ENCODE peak calls at places on chromosomes 16 and 17, in four cellular contexts. W, I, E and H are unnamed samples.

GRCh38 chr17:81452551-81452950 is 57.3 kb downstream of the BAHCC1 start:
- DNase-seq in E (no peak), W (no peak), I (no peak), H (no peak)

GRCh38 chr17:82668631-82669099 is 20.4 kb upstream of the WDR45B start:
- DNase-seq in E (no peak), I (peak), W (peak), H (peak)

GRCh38 chr16:23362460-23363317 is 60.6 kb downstream of the SCNN1B start:
- DNase-seq in I (no peak), E (no peak), W (no peak), H (no peak)

GRCh38 chr16:56346131-56346890 is 79.0 kb downstream of the AMFR start:
- DNase-seq in W (no peak), I (no peak), E (no peak), H (no peak)

GRCh38 chr16:11914210-11914758 is 1.5 kb downstream of the GSPT1 start:
- DNase-seq in W (no peak), I (no peak), E (no peak), H (no peak)

GRCh38 chr16:4021070-4021779 is 95.0 kb downstream of the ADCY9 start:
- DNase-seq in E (no peak), I (no peak), W (peak), H (no peak)

GRCh38 chr17:82502207-82502606 is 17.3 kb upstream of the FOXK2 start:
- DNase-seq in W (no peak), I (no peak), E (no peak), H (no peak)

GRCh38 chr17:46770818-46771600 is 47.5 kb downstream of the WNT3 start:
- DNase-seq in I (peak), W (peak), E (no peak), H (no peak)

GRCh38 chr16:30924086-30924714 is 828 bp downstream of the FBXL19 start:
- DNase-seq in E (no peak), W (no peak), I (peak), H (no peak)

GRCh38 chr16:86789621-86790051 is 211.3 kb downstream of the FOXL1 start:
- DNase-seq in E (no peak), I (no peak), W (no peak), H (no peak)

GRCh38 chr16:12612598-12613101 is 191.0 kb downstream of the CPPED1 start:
- DNase-seq in I (peak), E (peak), W (peak), H (peak)

GRCh38 chr17:58338907-58339774 is 10.5 kb upstream of the TSPOAP1 start:
- DNase-seq in W (peak), E (no peak), I (peak), H (no peak)

GRCh38 chr17:72666519-72666874 is 426.0 kb downstream of the SLC39A11 start:
- DNase-seq in I (no peak), E (no peak), W (peak), H (no peak)

GRCh38 chr16:22117666-22118065 is 25.3 kb downstream of the VWA3A start:
- DNase-seq in I (no peak), E (no peak), W (no peak), H (no peak)

GRCh38 chr16:2025251-2025650 is 1.5 kb upstream of the NHERF2 start:
- DNase-seq in I (no peak), W (no peak), E (no peak), H (no peak)

GRCh38 chr17:4143563-4144410 is 790 bp downstream of the CYB5D2 start:
- DNase-seq in I (peak), W (peak), E (peak), H (peak)

GRCh38 chr17:29368926-29369325 is 21.2 kb upstream of the TAOK1 start:
- DNase-seq in W (no peak), I (no peak), E (no peak), H (no peak)

GRCh38 chr17:2213291-2213960 is 90.2 kb downstream of the SMG6 start:
- DNase-seq in W (no peak), I (no peak), E (no peak), H (no peak)

GRCh38 chr17:27244481-27245223 is 49.3 kb upstream of the WSB1 start:
- DNase-seq in I (no peak), E (no peak), W (peak), H (no peak)

GRCh38 chr17:77882481-77883212 is 75.9 kb upstream of the TNRC6C start:
- DNase-seq in I (peak), W (peak), E (no peak), H (no peak)

GRCh38 chr16:74997042-74997491 is 1.8 kb upstream of the ZNRF1 start:
- DNase-seq in W (peak), I (no peak), E (no peak), H (no peak)

GRCh38 chr16:66426112-66427035 is 721 bp upstream of the BEAN1 start:
- DNase-seq in I (no peak), E (no peak), W (no peak), H (no peak)

GRCh38 chr16:13438064-13438463 is 481.9 kb upstream of the ERCC4 start:
- DNase-seq in W (no peak), I (no peak), E (no peak), H (no peak)

GRCh38 chr17:16428098-16428882 is 12.9 kb downstream of the TRPV2 start:
- DNase-seq in E (no peak), W (peak), I (peak), H (no peak)

GRCh38 chr16:81558444-81559175 is 114.0 kb downstream of the CMIP start:
- DNase-seq in I (peak), E (no peak), W (peak), H (no peak)

GRCh38 chr17:71315568-71315967 is 805.3 kb upstream of the SOX9 start:
- DNase-seq in W (no peak), E (no peak), I (no peak), H (no peak)

GRCh38 chr17:77634710-77635109 is 323.8 kb upstream of the TNRC6C start:
- DNase-seq in W (no peak), I (no peak), E (no peak), H (no peak)

GRCh38 chr16:78464833-78465232 is 365.4 kb downstream of the WWOX start:
- DNase-seq in W (no peak), I (no peak), E (no peak), H (no peak)

GRCh38 chr17:39618252-39618913 is 8.4 kb upstream of the PPP1R1B start:
- DNase-seq in W (no peak), E (no peak), I (no peak), H (no peak)

GRCh38 chr17:39618956-39619785 is 7.6 kb upstream of the PPP1R1B start:
- DNase-seq in W (peak), E (no peak), I (no peak), H (no peak)

GRCh38 chr17:39617100-39617445 is 9.4 kb upstream of the NEUROD2 start:
- DNase-seq in I (no peak), E (no peak), W (no peak), H (no peak)

GRCh38 chr17:39619786-39620101 is 7.0 kb upstream of the PPP1R1B start:
- DNase-seq in E (no peak), I (no peak), W (peak), H (no peak)

GRCh38 chr17:39617446-39618251 is 9.1 kb upstream of the PPP1R1B start:
- DNase-seq in W (no peak), E (no peak), I (peak), H (no peak)
- TF ChIP-seq TCF7L2 in W (no peak), E (no peak), I (no peak), H (no peak)

GRCh38 chr16:73921295-73921694 is 375.3 kb upstream of the PSMD7 start:
- DNase-seq in W (no peak), E (no peak), I (no peak), H (no peak)
- TF ChIP-seq TCF7L2 in W (no peak), E (no peak), I (no peak), H (no peak)

DNA sequence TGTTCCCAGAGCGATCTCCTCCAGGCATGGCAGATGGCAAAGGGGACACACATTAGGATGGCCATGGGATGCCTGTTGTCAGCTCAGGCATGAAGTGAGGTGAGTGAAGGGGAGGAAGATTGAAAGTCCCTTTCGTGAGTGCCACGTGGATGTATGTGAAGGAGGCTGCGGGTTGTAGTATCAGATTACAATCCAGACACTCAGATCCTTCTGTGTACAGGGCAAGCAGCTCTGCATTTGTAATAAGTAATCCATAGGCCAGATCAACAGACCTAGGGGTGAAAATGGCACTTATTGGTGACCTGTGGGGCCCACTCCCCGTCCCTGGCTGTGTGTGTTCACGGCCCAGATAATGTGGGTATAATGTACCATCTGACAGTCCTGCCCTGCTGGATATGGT is 159.5 kb downstream of the DNAH9 start:
- DNase-seq in I (no peak), E (no peak), W (no peak), H (no peak)
- TF ChIP-seq TCF7L2 in I (no peak), E (no peak), W (no peak), H (no peak)

GRCh38 chr17:33526753-33527152 is 233.7 kb upstream of the ASIC2 start:
- DNase-seq in W (no peak), E (no peak), I (no peak), H (no peak)
- TF ChIP-seq TCF7L2 in W (no peak), E (no peak), I (no peak), H (no peak)

GRCh38 chr16:53924311-53924860 is 220.4 kb downstream of the FTO start:
- DNase-seq in E (no peak), W (no peak), I (peak), H (no peak)

GRCh38 chr16:53925011-53925410 is 221.1 kb downstream of the FTO start:
- DNase-seq in E (no peak), W (peak), I (no peak), H (no peak)

GRCh38 chr16:53921042-53921441 is 217.1 kb downstream of the FTO start:
- DNase-seq in W (no peak), E (no peak), I (no peak), H (no peak)

GRCh38 chr16:53922067-53922804 is 218.3 kb downstream of the FTO start:
- DNase-seq in E (no peak), W (no peak), I (no peak), H (no peak)

DNA sequence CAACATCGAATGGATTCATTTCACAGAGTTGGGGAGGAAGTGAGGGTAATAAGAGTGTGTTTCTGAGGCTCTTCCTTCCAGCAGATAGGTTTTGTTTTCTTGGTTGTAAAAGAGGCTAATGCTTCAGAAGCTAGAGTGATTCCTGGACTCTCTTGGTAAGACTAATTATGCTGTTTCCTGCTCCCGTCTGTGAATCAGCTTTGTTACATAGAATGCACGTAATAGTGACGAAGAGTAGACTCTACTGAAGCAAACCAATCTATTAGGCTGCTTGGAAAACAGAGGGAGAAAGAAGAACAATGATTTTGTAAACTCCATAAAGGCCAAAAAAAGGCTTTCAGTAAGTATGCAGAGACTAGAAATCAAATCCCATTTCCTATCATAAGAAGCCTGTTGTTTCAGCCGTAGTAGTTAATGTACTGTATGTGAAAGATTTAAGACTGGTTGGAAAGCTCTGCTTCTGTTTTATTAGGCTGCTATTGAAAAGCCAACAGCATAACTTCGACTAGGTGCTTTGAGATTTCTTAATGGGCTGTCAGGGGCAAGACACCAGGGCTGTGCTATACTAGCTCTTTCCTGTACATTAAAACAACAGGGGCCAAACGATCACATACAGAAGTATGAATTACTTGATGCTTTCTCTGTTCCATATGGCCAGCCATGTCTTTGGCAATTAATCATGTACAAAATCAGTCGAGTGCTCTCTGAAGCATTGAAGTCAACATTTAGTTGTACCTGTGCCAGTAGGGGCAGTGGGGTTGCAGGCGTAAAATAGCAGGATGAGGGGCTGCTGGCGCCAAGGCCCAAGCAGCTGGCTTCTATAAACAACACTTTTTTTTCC is 219.1 kb downstream of the FTO start:
- DNase-seq in I (no peak), E (no peak), W (no peak), H (no peak)
- TF ChIP-seq TCF7L2 in I (no peak), E (no peak), W (no peak), H (no peak)

DNA sequence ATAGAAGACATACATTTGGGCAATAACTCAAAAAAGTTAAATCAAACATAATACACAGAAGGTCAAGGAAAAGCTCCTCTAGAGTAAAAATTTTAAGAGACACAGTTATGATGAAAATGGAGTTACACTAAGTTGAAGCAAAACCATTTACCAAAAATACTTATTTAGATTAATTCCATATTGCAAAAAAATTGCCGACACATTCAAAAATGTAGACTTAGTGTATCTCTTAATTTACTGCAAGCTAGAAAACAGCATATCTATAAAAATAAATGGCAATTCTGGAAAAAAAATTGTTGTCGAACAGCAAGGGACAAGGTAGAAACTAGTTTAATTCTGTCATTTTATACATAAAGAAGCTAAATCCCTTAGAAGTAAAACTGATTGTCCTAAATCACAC is 248.7 kb upstream of the KIF2B start:
- DNase-seq in E (no peak), W (no peak), I (no peak), H (no peak)
- TF ChIP-seq TCF7L2 in E (no peak), W (no peak), I (no peak), H (no peak)

GRCh38 chr17:9127340-9127739 is 106.0 kb downstream of the NTN1 start:
- DNase-seq in I (no peak), W (no peak), E (no peak), H (no peak)

GRCh38 chr17:9138161-9138717 is 116.9 kb downstream of the NTN1 start:
- DNase-seq in E (no peak), I (no peak), W (no peak), H (no peak)

GRCh38 chr17:9132291-9132690 is 111.0 kb downstream of the NTN1 start:
- DNase-seq in W (no peak), I (no peak), E (no peak), H (no peak)

GRCh38 chr17:9132944-9133610 is 111.8 kb downstream of the NTN1 start:
- DNase-seq in E (no peak), W (no peak), I (no peak), H (no peak)
- TF ChIP-seq TCF7L2 in E (no peak), W (no peak), I (no peak), H (no peak)